ENCODE peak calls at places on chromosomes 6 and 20, in seven cellular contexts. H is NCI-H1105, M is renal cortical epithelial cell, X is NCI-H460, U is brain microvascular endothelial cell, Z is retinal pigment epithelial cell, E is amniotic stem cell. P is an unnamed sample.

GRCh38 chr6:155274533-155274932 is 10.7 kb downstream of the CLDN20 start:
- DNase-seq in H (no peak), M (peak), X (no peak), U (peak), Z (peak), E (peak), P (peak)

GRCh38 chr6:6654599-6655575 is 66.4 kb downstream of the LY86 start:
- DNase-seq in H (no peak), M (peak), X (no peak), U (peak), Z (no peak), E (no peak), P (no peak)

GRCh38 chr6:166318227-166318626 is 10.0 kb upstream of the PRR18 start:
- DNase-seq in H (no peak), M (peak), X (no peak), U (no peak), Z (no peak), E (no peak), P (peak)

GRCh38 chr6:84623956-84624680 is 140.3 kb downstream of the TBX18 start:
- DNase-seq in H (no peak), M (peak), X (no peak), U (peak), Z (no peak), E (no peak), P (peak)

GRCh38 chr6:84825461-84825860 is 61.1 kb upstream of the TBX18 start:
- DNase-seq in H (no peak), M (peak), X (no peak), U (peak), Z (peak), E (no peak), P (peak)

GRCh38 chr6:138454976-138455706 is 44.2 kb downstream of the NHSL1 start:
- DNase-seq in H (no peak), M (peak), X (peak), U (no peak), Z (no peak), E (no peak), P (peak)

GRCh38 chr6:22112490-22112889 is 184.3 kb downstream of the PRL start:
- DNase-seq in H (no peak), M (peak), X (peak), U (peak), Z (peak), E (no peak), P (no peak)

GRCh38 chr6:122461885-122462284 is 9.7 kb downstream of the SERINC1 start:
- DNase-seq in H (no peak), M (no peak), X (no peak), U (no peak), Z (no peak), E (no peak), P (no peak)

GRCh38 chr20:31707994-31708744 is 14.5 kb downstream of the BCL2L1 start:
- DNase-seq in H (peak), M (no peak), X (no peak), U (no peak), Z (no peak), E (no peak), P (no peak)

GRCh38 chr20:36629719-36630340 is 16.2 kb downstream of the SLA2 start:
- DNase-seq in H (no peak), M (no peak), X (no peak), U (peak), Z (no peak), E (no peak), P (no peak)

GRCh38 chr6:30864325-30864724 is 20.0 kb upstream of the DDR1 start:
- DNase-seq in H (no peak), M (no peak), X (no peak), U (no peak), Z (no peak), E (no peak), P (no peak)

GRCh38 chr6:8703059-8703458 is 267.7 kb upstream of the SLC35B3 start:
- DNase-seq in H (no peak), M (no peak), X (no peak), U (no peak), Z (no peak), E (no peak), P (no peak)

GRCh38 chr6:92126983-92127382 is 1292.4 kb downstream of the EPHA7 start:
- DNase-seq in H (no peak), M (no peak), X (no peak), U (no peak), Z (no peak), E (no peak), P (no peak)

GRCh38 chr20:59611286-59611685 is 6.9 kb downstream of the PHACTR3 start:
- DNase-seq in H (no peak), M (peak), X (no peak), U (no peak), Z (no peak), E (no peak), P (no peak)

GRCh38 chr20:51631011-51631950 is 88.8 kb upstream of the NFATC2 start:
- DNase-seq in H (no peak), M (peak), X (peak), U (peak), Z (peak), E (peak), P (peak)

GRCh38 chr6:161204866-161205557 is 68.8 kb downstream of the AGPAT4 start:
- DNase-seq in H (no peak), M (no peak), X (no peak), U (no peak), Z (no peak), E (no peak), P (no peak)

GRCh38 chr20:34215711-34216381 is 25.4 kb upstream of the ASIP start:
- DNase-seq in H (peak), M (peak), X (peak), U (peak), Z (peak), E (peak), P (no peak)

GRCh38 chr20:32158943-32159660 is 48.4 kb downstream of the PLAGL2 start:
- DNase-seq in H (no peak), M (no peak), X (no peak), U (no peak), Z (no peak), E (no peak), P (no peak)

GRCh38 chr20:25040438-25040831 is 17.5 kb downstream of the ACSS1 start:
- DNase-seq in H (no peak), M (peak), X (no peak), U (peak), Z (no peak), E (no peak), P (no peak)

GRCh38 chr6:7777062-7777461 is 51.2 kb downstream of the BMP6 start:
- DNase-seq in H (no peak), M (no peak), X (no peak), U (no peak), Z (no peak), E (no peak), P (no peak)